ENCODE peak calls at places on chromosomes 3 and 15, in eight cellular contexts. One of them, this sample, is unnamed.

GRCh38 chr3:54374214-54374855 is 252.0 kb downstream of the CACNA2D3 start:
- DNase-seq in naive thymus-derived CD4-positive, alpha-beta T cell: no peak
- DNase-seq in kidney: no peak
- DNase-seq in trophoblast cell: no peak
- DNase-seq in CD8-positive, alpha-beta T cell: no peak
- DNase-seq in colonic mucosa: peak; percentile 31
- DNase-seq in small intestine: peak; percentile 6
- DNase-seq in adrenal gland: peak; percentile 22
- DNase-seq in this sample: peak; percentile 4

GRCh38 chr15:49424954-49425353 is 1.9 kb downstream of the FGF7 start:
- DNase-seq in naive thymus-derived CD4-positive, alpha-beta T cell: no peak
- DNase-seq in kidney: no peak
- DNase-seq in trophoblast cell: no peak
- DNase-seq in CD8-positive, alpha-beta T cell: no peak
- DNase-seq in colonic mucosa: no peak
- DNase-seq in small intestine: no peak
- DNase-seq in adrenal gland: no peak
- DNase-seq in this sample: no peak

GRCh38 chr3:126850370-126851085 is 132.4 kb upstream of the PLXNA1 start:
- DNase-seq in naive thymus-derived CD4-positive, alpha-beta T cell: no peak
- DNase-seq in kidney: no peak
- DNase-seq in trophoblast cell: peak; percentile 85
- DNase-seq in CD8-positive, alpha-beta T cell: no peak
- DNase-seq in colonic mucosa: no peak
- DNase-seq in small intestine: no peak
- DNase-seq in adrenal gland: no peak
- DNase-seq in this sample: no peak

GRCh38 chr3:86949850-86950249 is 41.1 kb downstream of the VGLL3 start:
- DNase-seq in naive thymus-derived CD4-positive, alpha-beta T cell: no peak
- DNase-seq in kidney: no peak
- DNase-seq in trophoblast cell: no peak
- DNase-seq in CD8-positive, alpha-beta T cell: no peak
- DNase-seq in colonic mucosa: no peak
- DNase-seq in small intestine: no peak
- DNase-seq in adrenal gland: no peak
- DNase-seq in this sample: no peak

GRCh38 chr3:127288921-127289645 is 1.2 kb upstream of the PRR20G start:
- DNase-seq in naive thymus-derived CD4-positive, alpha-beta T cell: no peak
- DNase-seq in kidney: no peak
- DNase-seq in trophoblast cell: no peak
- DNase-seq in CD8-positive, alpha-beta T cell: no peak
- DNase-seq in colonic mucosa: no peak
- DNase-seq in small intestine: no peak
- DNase-seq in adrenal gland: no peak
- DNase-seq in this sample: no peak

GRCh38 chr15:101689901-101690300 is 34.4 kb downstream of the TARS3 start:
- DNase-seq in naive thymus-derived CD4-positive, alpha-beta T cell: no peak
- DNase-seq in kidney: no peak
- DNase-seq in trophoblast cell: no peak
- DNase-seq in CD8-positive, alpha-beta T cell: no peak
- DNase-seq in colonic mucosa: no peak
- DNase-seq in small intestine: no peak
- DNase-seq in adrenal gland: peak; percentile 50
- DNase-seq in this sample: no peak

GRCh38 chr3:105847452-105847851 is 21.4 kb downstream of the CBLB start:
- DNase-seq in naive thymus-derived CD4-positive, alpha-beta T cell: no peak
- DNase-seq in kidney: no peak
- DNase-seq in trophoblast cell: no peak
- DNase-seq in CD8-positive, alpha-beta T cell: no peak
- DNase-seq in colonic mucosa: no peak
- DNase-seq in small intestine: no peak
- DNase-seq in adrenal gland: no peak
- DNase-seq in this sample: no peak

GRCh38 chr3:114939920-114940319 is 207.2 kb downstream of the ZBTB20 start:
- DNase-seq in naive thymus-derived CD4-positive, alpha-beta T cell: no peak
- DNase-seq in kidney: no peak
- DNase-seq in trophoblast cell: no peak
- DNase-seq in CD8-positive, alpha-beta T cell: no peak
- DNase-seq in colonic mucosa: no peak
- DNase-seq in small intestine: no peak
- DNase-seq in adrenal gland: no peak
- DNase-seq in this sample: no peak

GRCh38 chr3:181707980-181708379 is 3.7 kb upstream of the SOX2 start:
- DNase-seq in naive thymus-derived CD4-positive, alpha-beta T cell: no peak
- DNase-seq in kidney: no peak
- DNase-seq in trophoblast cell: no peak
- DNase-seq in CD8-positive, alpha-beta T cell: no peak
- DNase-seq in colonic mucosa: no peak
- DNase-seq in small intestine: no peak
- DNase-seq in adrenal gland: no peak
- DNase-seq in this sample: no peak

GRCh38 chr15:56732881-56733130 is 503 bp downstream of the ZNF280D start:
- DNase-seq in naive thymus-derived CD4-positive, alpha-beta T cell: no peak
- DNase-seq in kidney: no peak
- DNase-seq in trophoblast cell: no peak
- DNase-seq in CD8-positive, alpha-beta T cell: no peak
- DNase-seq in colonic mucosa: peak; percentile 45
- DNase-seq in small intestine: no peak
- DNase-seq in adrenal gland: no peak
- DNase-seq in this sample: no peak

GRCh38 chr3:129120254-129121004 is 1.2 kb downstream of the RAB43 start:
- DNase-seq in naive thymus-derived CD4-positive, alpha-beta T cell: peak; percentile 93
- DNase-seq in kidney: peak; percentile 97
- DNase-seq in trophoblast cell: peak; percentile 84
- DNase-seq in CD8-positive, alpha-beta T cell: peak; percentile 84
- DNase-seq in colonic mucosa: peak; percentile 93
- DNase-seq in small intestine: peak; percentile 89
- DNase-seq in adrenal gland: peak; percentile 95
- DNase-seq in this sample: peak; percentile 22

GRCh38 chr3:71050133-71050520 is 533.4 kb downstream of the FOXP1 start:
- DNase-seq in naive thymus-derived CD4-positive, alpha-beta T cell: no peak
- DNase-seq in kidney: no peak
- DNase-seq in trophoblast cell: no peak
- DNase-seq in CD8-positive, alpha-beta T cell: no peak
- DNase-seq in colonic mucosa: no peak
- DNase-seq in small intestine: no peak
- DNase-seq in adrenal gland: no peak
- DNase-seq in this sample: no peak

GRCh38 chr3:18302517-18302916 is 122.6 kb downstream of the SATB1 start:
- DNase-seq in naive thymus-derived CD4-positive, alpha-beta T cell: no peak
- DNase-seq in kidney: no peak
- DNase-seq in trophoblast cell: no peak
- DNase-seq in CD8-positive, alpha-beta T cell: no peak
- DNase-seq in colonic mucosa: no peak
- DNase-seq in small intestine: no peak
- DNase-seq in adrenal gland: no peak
- DNase-seq in this sample: no peak

GRCh38 chr3:1346386-1346785 is 253.6 kb downstream of the CNTN6 start:
- DNase-seq in naive thymus-derived CD4-positive, alpha-beta T cell: no peak
- DNase-seq in kidney: no peak
- DNase-seq in trophoblast cell: no peak
- DNase-seq in CD8-positive, alpha-beta T cell: no peak
- DNase-seq in colonic mucosa: no peak
- DNase-seq in small intestine: no peak
- DNase-seq in adrenal gland: no peak
- DNase-seq in this sample: no peak

GRCh38 chr3:155560594-155560993 is 184.3 kb downstream of the PLCH1 start:
- DNase-seq in naive thymus-derived CD4-positive, alpha-beta T cell: no peak
- DNase-seq in kidney: no peak
- DNase-seq in trophoblast cell: no peak
- DNase-seq in CD8-positive, alpha-beta T cell: no peak
- DNase-seq in colonic mucosa: no peak
- DNase-seq in small intestine: no peak
- DNase-seq in adrenal gland: no peak
- DNase-seq in this sample: no peak

GRCh38 chr15:29470794-29471193 is 201.2 kb upstream of the NSMCE3 start:
- DNase-seq in naive thymus-derived CD4-positive, alpha-beta T cell: no peak
- DNase-seq in kidney: no peak
- DNase-seq in trophoblast cell: no peak
- DNase-seq in CD8-positive, alpha-beta T cell: no peak
- DNase-seq in colonic mucosa: peak; percentile 61
- DNase-seq in small intestine: peak; percentile 61
- DNase-seq in adrenal gland: no peak
- DNase-seq in this sample: no peak

GRCh38 chr3:118473343-118473742 is 561.3 kb downstream of the IGSF11 start:
- DNase-seq in naive thymus-derived CD4-positive, alpha-beta T cell: no peak
- DNase-seq in kidney: no peak
- DNase-seq in trophoblast cell: no peak
- DNase-seq in CD8-positive, alpha-beta T cell: no peak
- DNase-seq in colonic mucosa: no peak
- DNase-seq in small intestine: no peak
- DNase-seq in adrenal gland: no peak
- DNase-seq in this sample: no peak

GRCh38 chr3:14418670-14419250 is 16.4 kb downstream of the SLC6A6 start:
- DNase-seq in naive thymus-derived CD4-positive, alpha-beta T cell: no peak
- DNase-seq in kidney: no peak
- DNase-seq in trophoblast cell: peak; percentile 59
- DNase-seq in CD8-positive, alpha-beta T cell: no peak
- DNase-seq in colonic mucosa: peak; percentile 57
- DNase-seq in small intestine: peak; percentile 65
- DNase-seq in adrenal gland: no peak
- DNase-seq in this sample: no peak

GRCh38 chr15:71294636-71295241 is 179.5 kb downstream of the THSD4 start:
- DNase-seq in naive thymus-derived CD4-positive, alpha-beta T cell: no peak
- DNase-seq in kidney: no peak
- DNase-seq in trophoblast cell: peak; percentile 75
- DNase-seq in CD8-positive, alpha-beta T cell: no peak
- DNase-seq in colonic mucosa: peak; percentile 88
- DNase-seq in small intestine: peak; percentile 71
- DNase-seq in adrenal gland: no peak
- DNase-seq in this sample: no peak

GRCh38 chr15:60003243-60004018 is 680 bp upstream of the FOXB1 start:
- DNase-seq in naive thymus-derived CD4-positive, alpha-beta T cell: no peak
- DNase-seq in kidney: no peak
- DNase-seq in trophoblast cell: no peak
- DNase-seq in CD8-positive, alpha-beta T cell: no peak
- DNase-seq in colonic mucosa: no peak
- DNase-seq in small intestine: no peak
- DNase-seq in adrenal gland: no peak
- DNase-seq in this sample: no peak

DNA sequence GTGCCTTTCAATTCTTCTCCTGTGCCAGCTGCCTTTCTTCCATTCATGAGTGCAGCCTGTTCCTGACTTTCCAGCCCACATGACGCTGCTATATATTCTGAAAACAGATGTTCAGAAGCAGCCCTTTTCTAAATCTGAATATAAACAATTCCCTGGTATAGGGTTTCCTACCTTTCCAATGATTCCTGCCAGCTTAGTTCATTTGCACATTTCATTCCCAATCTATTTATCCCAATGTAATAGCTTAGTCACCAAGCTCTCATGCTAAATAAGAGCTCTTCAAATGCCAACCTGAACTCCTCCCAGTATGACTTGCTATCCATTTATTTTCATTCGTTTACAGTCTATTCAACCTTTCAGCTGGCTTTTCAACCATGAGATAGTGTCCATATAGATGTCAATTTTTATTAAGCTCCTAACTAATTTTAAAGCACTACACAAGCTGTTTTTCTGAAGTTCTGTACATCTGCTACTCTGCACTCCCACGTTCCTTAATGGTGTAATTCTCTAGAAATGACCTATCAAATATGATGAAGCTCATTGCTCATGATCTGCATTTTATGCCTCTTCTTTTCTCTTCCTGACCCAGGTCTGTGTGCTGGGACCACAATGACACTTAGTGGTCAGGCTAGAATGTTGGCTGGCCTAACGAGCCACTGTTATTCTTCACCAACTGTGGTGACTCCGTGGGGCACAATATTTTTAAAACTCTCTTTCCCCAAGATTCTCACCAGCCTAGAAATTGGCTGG is 605.0 kb upstream of the TBL1XR1 start:
- DNase-seq in naive thymus-derived CD4-positive, alpha-beta T cell: no peak
- DNase-seq in kidney: no peak
- DNase-seq in trophoblast cell: no peak
- DNase-seq in CD8-positive, alpha-beta T cell: no peak
- DNase-seq in colonic mucosa: no peak
- DNase-seq in small intestine: no peak
- DNase-seq in adrenal gland: peak; percentile 55
- DNase-seq in this sample: no peak
- H3K27ac ChIP-seq in naive thymus-derived CD4-positive, alpha-beta T cell: no peak overlapping the region
- H3K27ac ChIP-seq in kidney: no peak overlapping the region
- H3K27ac ChIP-seq in trophoblast cell: no peak overlapping the region
- H3K27ac ChIP-seq in CD8-positive, alpha-beta T cell: no peak overlapping the region
- H3K27ac ChIP-seq in colonic mucosa: no peak overlapping the region
- H3K27ac ChIP-seq in small intestine: no peak overlapping the region
- H3K27ac ChIP-seq in adrenal gland: peak overlapping the region; percentile 28
- H3K27ac ChIP-seq in this sample: no peak overlapping the region

GRCh38 chr15:74429784-74430141 is 4.0 kb downstream of the SEMA7A start:
- DNase-seq in naive thymus-derived CD4-positive, alpha-beta T cell: no peak
- DNase-seq in kidney: no peak
- DNase-seq in trophoblast cell: no peak
- DNase-seq in CD8-positive, alpha-beta T cell: no peak
- DNase-seq in colonic mucosa: no peak
- DNase-seq in small intestine: no peak
- DNase-seq in adrenal gland: no peak
- DNase-seq in this sample: no peak
- H3K27ac ChIP-seq in naive thymus-derived CD4-positive, alpha-beta T cell: no peak overlapping the region
- H3K27ac ChIP-seq in kidney: no peak overlapping the region
- H3K27ac ChIP-seq in trophoblast cell: no peak overlapping the region
- H3K27ac ChIP-seq in CD8-positive, alpha-beta T cell: no peak overlapping the region
- H3K27ac ChIP-seq in colonic mucosa: no peak overlapping the region
- H3K27ac ChIP-seq in small intestine: no peak overlapping the region
- H3K27ac ChIP-seq in adrenal gland: no peak overlapping the region
- H3K27ac ChIP-seq in this sample: peak overlapping the region; percentile 93

DNA sequence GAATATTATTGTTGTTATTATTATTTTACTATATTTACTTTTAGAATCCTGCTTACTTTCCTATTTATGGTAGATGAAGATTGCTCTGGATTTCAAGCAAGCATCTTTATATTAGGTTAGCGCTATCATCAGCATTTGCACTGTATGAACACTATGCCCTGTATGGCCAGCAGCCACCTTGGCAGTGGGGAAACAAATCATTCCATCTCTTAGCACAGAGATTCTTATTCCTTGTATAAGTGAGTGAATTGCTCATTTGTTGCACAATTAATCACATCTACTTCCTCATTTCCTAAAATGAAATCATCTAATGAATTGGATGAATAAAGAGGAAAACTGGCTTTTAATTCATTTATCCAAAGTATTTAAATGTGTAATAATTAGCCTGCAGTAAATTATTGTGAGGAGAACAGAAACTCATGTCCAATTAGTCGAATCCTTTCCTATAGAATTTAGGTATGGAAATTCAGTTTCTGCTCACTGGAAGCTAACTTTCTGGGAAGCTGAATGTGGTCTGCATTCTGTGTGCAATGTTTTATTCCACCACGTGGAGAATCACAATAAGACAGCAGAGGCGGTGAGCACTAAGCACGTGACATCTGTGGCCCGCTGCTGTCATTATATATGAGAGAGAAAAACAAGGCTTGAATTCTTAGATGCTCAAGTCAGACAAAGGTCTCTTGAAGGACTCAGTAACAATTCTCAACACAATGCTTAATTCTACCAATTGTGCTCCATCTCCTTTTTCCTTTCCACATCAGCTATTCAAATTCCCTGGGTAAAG is 93.4 kb downstream of the PEX5L start:
- DNase-seq in naive thymus-derived CD4-positive, alpha-beta T cell: no peak
- DNase-seq in kidney: no peak
- DNase-seq in trophoblast cell: no peak
- DNase-seq in CD8-positive, alpha-beta T cell: no peak
- DNase-seq in colonic mucosa: no peak
- DNase-seq in small intestine: no peak
- DNase-seq in adrenal gland: no peak
- DNase-seq in this sample: no peak
- H3K27ac ChIP-seq in naive thymus-derived CD4-positive, alpha-beta T cell: no peak overlapping the region
- H3K27ac ChIP-seq in kidney: no peak overlapping the region
- H3K27ac ChIP-seq in trophoblast cell: no peak overlapping the region
- H3K27ac ChIP-seq in CD8-positive, alpha-beta T cell: no peak overlapping the region
- H3K27ac ChIP-seq in colonic mucosa: no peak overlapping the region
- H3K27ac ChIP-seq in small intestine: no peak overlapping the region
- H3K27ac ChIP-seq in adrenal gland: no peak overlapping the region
- H3K27ac ChIP-seq in this sample: peak overlapping the region; percentile 84

GRCh38 chr15:81363261-81363660 is 10.8 kb downstream of the TMC3 start:
- DNase-seq in naive thymus-derived CD4-positive, alpha-beta T cell: no peak
- DNase-seq in kidney: no peak
- DNase-seq in trophoblast cell: no peak
- DNase-seq in CD8-positive, alpha-beta T cell: no peak
- DNase-seq in colonic mucosa: no peak
- DNase-seq in small intestine: no peak
- DNase-seq in adrenal gland: no peak
- DNase-seq in this sample: no peak
- H3K27ac ChIP-seq in naive thymus-derived CD4-positive, alpha-beta T cell: no peak overlapping the region
- H3K27ac ChIP-seq in kidney: no peak overlapping the region
- H3K27ac ChIP-seq in trophoblast cell: no peak overlapping the region
- H3K27ac ChIP-seq in CD8-positive, alpha-beta T cell: no peak overlapping the region
- H3K27ac ChIP-seq in colonic mucosa: no peak overlapping the region
- H3K27ac ChIP-seq in small intestine: no peak overlapping the region
- H3K27ac ChIP-seq in adrenal gland: no peak overlapping the region
- H3K27ac ChIP-seq in this sample: no peak overlapping the region

This sample was measured in substantia nigra.